ENCODE peak calls at places on chromosomes 4 and X, in five cellular contexts. I, Q, K, L and P are unnamed samples.

GRCh38 chr4:150230556-150230955 is 152.3 kb downstream of the DCLK2 start:
- DNase-seq in I (no peak), Q (no peak), K (no peak), L (no peak), P (no peak)

GRCh38 chr4:74365761-74366160 is 816 bp downstream of the EREG start:
- DNase-seq in I (no peak), Q (no peak), K (peak; percentile 59), L (no peak), P (peak; percentile 54)

GRCh38 chrX:55524487-55524886 is 34.8 kb upstream of the USP51 start:
- DNase-seq in I (no peak), Q (no peak), K (no peak), L (no peak), P (peak; percentile 4)

GRCh38 chr4:154491731-154492249 is at the start of gene DCHS2:
- DNase-seq in I (no peak), Q (peak; percentile 24), K (peak; percentile 39), L (peak; percentile 12), P (peak; percentile 53)

GRCh38 chrX:38806875-38807601 is 5.8 kb downstream of the MID1IP1 start:
- DNase-seq in I (no peak), Q (no peak), K (no peak), L (no peak), P (no peak)

GRCh38 chrX:41335590-41336331 is 1.8 kb downstream of the DDX3X start:
- DNase-seq in I (peak; percentile 49), Q (peak; percentile 18), K (no peak), L (no peak), P (no peak)

GRCh38 chr4:133550436-133550835 is 401.3 kb downstream of the PCDH10 start:
- DNase-seq in I (no peak), Q (no peak), K (no peak), L (no peak), P (no peak)

GRCh38 chr4:145804134-145804533 is 124.2 kb downstream of the C4orf51 start:
- DNase-seq in I (peak; percentile 81), Q (no peak), K (peak; percentile 18), L (no peak), P (peak; percentile 93)

GRCh38 chr4:636628-636950 is 11.2 kb downstream of the PDE6B start:
- DNase-seq in I (no peak), Q (no peak), K (no peak), L (no peak), P (no peak)

GRCh38 chr4:162056947-162057346 is 106.9 kb downstream of the FSTL5 start:
- DNase-seq in I (no peak), Q (no peak), K (no peak), L (no peak), P (no peak)

GRCh38 chr4:126776361-126776760 is 856.4 kb upstream of the INTU start:
- DNase-seq in I (no peak), Q (no peak), K (no peak), L (no peak), P (no peak)

GRCh38 chr4:69124941-69125340 is 28.7 kb downstream of the UGT2B7 start:
- DNase-seq in I (no peak), Q (no peak), K (no peak), L (no peak), P (no peak)

GRCh38 chr4:95020521-95020920 is 262.8 kb downstream of the BMPR1B start:
- DNase-seq in I (no peak), Q (no peak), K (no peak), L (no peak), P (no peak)

GRCh38 chr4:109266891-109267290 is 35.6 kb downstream of the COL25A1 start:
- DNase-seq in I (no peak), Q (no peak), K (no peak), L (no peak), P (no peak)

GRCh38 chr4:732480-732879 is 26.8 kb downstream of the PCGF3 start:
- DNase-seq in I (no peak), Q (no peak), K (no peak), L (no peak), P (no peak)

GRCh38 chrX:2928583-2929434 is at the start of gene ARSD:
- DNase-seq in I (peak; percentile 85), Q (peak; percentile 44), K (peak; percentile 88), L (peak; percentile 73), P (peak; percentile 89)

GRCh38 chr4:122119739-122120138 is 32.4 kb upstream of the BLTP1 start:
- DNase-seq in I (no peak), Q (no peak), K (no peak), L (no peak), P (no peak)

GRCh38 chr4:2805712-2806391 is 13.0 kb downstream of the SH3BP2 start:
- DNase-seq in I (no peak), Q (no peak), K (peak; percentile 89), L (no peak), P (no peak)

GRCh38 chr4:20538922-20539321 is 161.3 kb upstream of the PACRGL start:
- DNase-seq in I (no peak), Q (no peak), K (no peak), L (no peak), P (no peak)